ENCODE peak calls at places on chromosome 19, in six cellular contexts. Z is foreskin fibroblast; B is left lung; I is stimulated activated CD8-positive, alpha-beta memory T cell treated with anti-CD3 and anti-CD28 coated beads, Interleukin-7, amount 100 ng/mL, for 1 hour; V is NCI-H2081 treated with DMSO at 0.1 percent for 48 hours; M is fibroblast of gingiva. D is an unnamed sample.

GRCh38 chr19:16040642-16041041 is 35.7 kb upstream of the TPM4 start:
- DNase-seq in Z (peak), B (no peak), I (no peak), V (no peak), M (no peak), D (no peak)

GRCh38 chr19:48780684-48781391 is 25.5 kb downstream of the FGF21 start:
- DNase-seq in Z (peak), B (no peak), I (no peak), V (no peak), M (no peak), D (peak)

GRCh38 chr19:21143846-21144245 is 2.0 kb downstream of the ZNF431 start:
- DNase-seq in Z (no peak), B (no peak), I (no peak), V (no peak), M (no peak), D (no peak)

GRCh38 chr19:58002384-58003152 is at the start of gene ZNF606:
- DNase-seq in Z (peak), B (peak), I (peak), V (no peak), M (peak), D (peak)

GRCh38 chr19:8664671-8665057 is 33.9 kb downstream of the ACTL9 start:
- DNase-seq in Z (no peak), B (no peak), I (no peak), V (no peak), M (no peak), D (no peak)

GRCh38 chr19:33040994-33041827 is 23.5 kb downstream of the RHPN2 start:
- DNase-seq in Z (peak), B (no peak), I (no peak), V (no peak), M (peak), D (peak)

GRCh38 chr19:2181618-2181997 is 17.9 kb downstream of the DOT1L start:
- DNase-seq in Z (no peak), B (no peak), I (no peak), V (no peak), M (no peak), D (no peak)

GRCh38 chr19:41912899-41913475 is 15.3 kb downstream of the ERFL start:
- DNase-seq in Z (no peak), B (peak), I (no peak), V (no peak), M (no peak), D (no peak)

GRCh38 chr19:990746-991145 is 6.6 kb downstream of the WDR18 start:
- DNase-seq in Z (no peak), B (peak), I (no peak), V (no peak), M (no peak), D (no peak)

GRCh38 chr19:35740423-35741215 is 1.6 kb downstream of the IGFLR1 start:
- DNase-seq in Z (peak), B (peak), I (peak), V (peak), M (peak), D (peak)

GRCh38 chr19:45981350-45981749 is 7.7 kb upstream of the NOVA2 start:
- DNase-seq in Z (peak), B (no peak), I (no peak), V (no peak), M (no peak), D (no peak)

GRCh38 chr19:35901854-35902661 is at the start of gene HCST:
- DNase-seq in Z (peak), B (peak), I (no peak), V (no peak), M (peak), D (no peak)

GRCh38 chr19:35608250-35608649 is 4.3 kb upstream of the HAUS5 start:
- DNase-seq in Z (peak), B (no peak), I (no peak), V (no peak), M (no peak), D (peak)

GRCh38 chr19:29497241-29497640 is 28.6 kb upstream of the VSTM2B start:
- DNase-seq in Z (no peak), B (no peak), I (no peak), V (no peak), M (no peak), D (no peak)

GRCh38 chr19:38003427-38004099 is 96.6 kb downstream of the SIPA1L3 start:
- DNase-seq in Z (peak), B (no peak), I (no peak), V (peak), M (peak), D (no peak)

GRCh38 chr19:2820112-2820702 is 539 bp downstream of the ZNF554 start:
- DNase-seq in Z (peak), B (no peak), I (no peak), V (no peak), M (no peak), D (no peak)

GRCh38 chr19:49580264-49581006 is at the start of gene NOSIP:
- DNase-seq in Z (peak), B (peak), I (peak), V (peak), M (peak), D (peak)

GRCh38 chr19:40213882-40214570 is 4.2 kb downstream of the TTC9B start:
- DNase-seq in Z (no peak), B (peak), I (no peak), V (no peak), M (no peak), D (no peak)

GRCh38 chr19:3976495-3977241 is 5.8 kb upstream of the DAPK3 start:
- DNase-seq in Z (no peak), B (no peak), I (no peak), V (no peak), M (no peak), D (no peak)

GRCh38 chr19:35861640-35862160 is 5.0 kb downstream of the KIRREL2 start:
- DNase-seq in Z (no peak), B (peak), I (no peak), V (no peak), M (no peak), D (no peak)

GRCh38 chr19:37902668-37903067 is 3.7 kb downstream of the WDR87 start:
- DNase-seq in Z (peak), B (peak), I (peak), V (peak), M (peak), D (peak)

GRCh38 chr19:11383706-11384048 is 437 bp downstream of the EPOR start:
- DNase-seq in Z (no peak), B (no peak), I (no peak), V (no peak), M (no peak), D (no peak)

GRCh38 chr19:42125536-42125935 is 6.7 kb downstream of the POU2F2 start:
- DNase-seq in Z (no peak), B (no peak), I (no peak), V (no peak), M (no peak), D (no peak)

GRCh38 chr19:18915639-18916038 is 3.5 kb downstream of the COPE start:
- DNase-seq in Z (peak), B (no peak), I (no peak), V (no peak), M (peak), D (peak)

GRCh38 chr19:45402469-45403070 is 2.3 kb downstream of the PPP1R13L start:
- DNase-seq in Z (peak), B (peak), I (no peak), V (no peak), M (no peak), D (no peak)

GRCh38 chr19:3783660-3784584 is 2.3 kb downstream of the MATK start:
- DNase-seq in Z (no peak), B (peak), I (no peak), V (no peak), M (no peak), D (no peak)

GRCh38 chr19:53520547-53521372 is 17.2 kb upstream of the ZNF331 start:
- DNase-seq in Z (peak), B (peak), I (peak), V (peak), M (peak), D (peak)

GRCh38 chr19:17389957-17390664 is 3.9 kb downstream of the CCDC194 start:
- DNase-seq in Z (no peak), B (no peak), I (no peak), V (no peak), M (no peak), D (no peak)

GRCh38 chr19:16025108-16026101 is 50.9 kb upstream of the TPM4 start:
- DNase-seq in Z (peak), B (no peak), I (no peak), V (no peak), M (peak), D (peak)

D was measured in SK-MEL-5.